ENCODE peak calls at places on chromosome 2, in six cellular contexts. B, Y, R, L, G and N are unnamed samples.

GRCh38 chr2:82790277-82791021 is 1668.6 kb downstream of the SUCLG1 start:
- DNase-seq in R (no peak), Y (no peak), G (peak; percentile 13), L (no peak), B (peak; percentile 6), N (no peak)

GRCh38 chr2:201806442-201806841 is at the start of gene CDK15:
- DNase-seq in G (no peak), L (no peak), R (no peak), Y (no peak), B (peak; percentile 55), N (no peak)

GRCh38 chr2:130836501-130837174 is at the start of gene ARHGEF4:
- DNase-seq in Y (no peak), L (peak; percentile 36), R (no peak), G (peak; percentile 90), B (no peak), N (no peak)

GRCh38 chr2:232549655-232550350 is 554 bp downstream of the TIGD1 start:
- DNase-seq in B (no peak), L (no peak), Y (no peak), R (no peak), G (no peak), N (no peak)

GRCh38 chr2:207156045-207156444 is 9.7 kb downstream of the KLF7 start:
- DNase-seq in L (no peak), G (no peak), R (no peak), B (no peak), Y (no peak), N (no peak)

GRCh38 chr2:120802161-120802560 is 66.5 kb downstream of the GLI2 start:
- DNase-seq in L (no peak), G (no peak), B (peak; percentile 14), Y (no peak), R (no peak), N (no peak)

GRCh38 chr2:31318360-31319336 is 84.7 kb downstream of the EHD3 start:
- DNase-seq in Y (peak; percentile 31), R (peak; percentile 89), B (peak; percentile 91), L (no peak), G (no peak), N (no peak)

GRCh38 chr2:127768775-127769479 is 42.0 kb downstream of the WDR33 start:
- DNase-seq in Y (no peak), L (no peak), G (no peak), R (no peak), B (no peak), N (no peak)

GRCh38 chr2:181466661-181467576 is 9.7 kb downstream of the ITGA4 start:
- DNase-seq in G (peak; percentile 77), Y (peak; percentile 59), L (peak; percentile 25), B (peak; percentile 58), R (peak; percentile 62), N (peak; percentile 41)

GRCh38 chr2:108612153-108612513 is 77.9 kb downstream of the LIMS1 start:
- DNase-seq in Y (no peak), R (no peak), G (no peak), L (no peak), B (peak; percentile 46), N (no peak)

GRCh38 chr2:8586397-8587051 is 95.3 kb upstream of the ID2 start:
- DNase-seq in L (no peak), B (no peak), R (no peak), Y (no peak), G (no peak), N (no peak)

GRCh38 chr2:235390108-235390815 is 103.6 kb upstream of the AGAP1 start:
- DNase-seq in Y (no peak), G (no peak), L (no peak), B (peak; percentile 48), R (peak; percentile 89), N (no peak)

GRCh38 chr2:119240311-119241204 is 16.9 kb downstream of the STEAP3 start:
- DNase-seq in B (peak; percentile 79), L (peak; percentile 18), R (peak; percentile 21), G (peak; percentile 37), Y (peak; percentile 64), N (no peak)

GRCh38 chr2:120134263-120134662 is 88.9 kb downstream of the TMEM185B start:
- DNase-seq in B (peak; percentile 98), L (no peak), Y (no peak), G (no peak), R (no peak), N (peak; percentile 89)

GRCh38 chr2:109046925-109047508 is 58.0 kb upstream of the EDAR start:
- DNase-seq in B (no peak), R (no peak), L (no peak), Y (no peak), G (no peak), N (no peak)

GRCh38 chr2:241069821-241070281 is 32.2 kb downstream of the MTERF4 start:
- DNase-seq in G (no peak), R (no peak), Y (no peak), B (no peak), L (no peak), N (no peak)